ENCODE peak calls at places on chromosomes 11 and 22, in eight cellular contexts. Q, I, H, T, A, G, J and E are unnamed samples.
A peak's percentile ranks its signal among the peaks of the same experiment; 100 is the strongest.

GRCh38 chr11:68269414-68270081 is 2.2 kb downstream of the C11orf24 start:
- DNase-seq in Q (no peak), I (no peak), H (no peak), T (no peak), A (no peak), G (peak; percentile 50), J (no peak), E (peak; percentile 60)

GRCh38 chr22:27380826-27381225 is 420.7 kb downstream of the MN1 start:
- DNase-seq in Q (no peak), I (no peak), H (no peak), T (no peak), A (no peak), G (no peak), J (no peak), E (no peak)

GRCh38 chr11:2416765-2417164 is 16.2 kb downstream of the TSSC4 start:
- DNase-seq in Q (no peak), I (no peak), H (no peak), T (no peak), A (no peak), G (no peak), J (no peak), E (no peak)

GRCh38 chr11:46330887-46331652 is 16.2 kb upstream of the DGKZ start:
- DNase-seq in Q (no peak), I (peak; percentile 80), H (no peak), T (peak; percentile 84), A (no peak), G (no peak), J (peak; percentile 51), E (no peak)

GRCh38 chr11:89495951-89496350 is 4.8 kb upstream of the NOX4 start:
- DNase-seq in Q (no peak), I (no peak), H (no peak), T (no peak), A (no peak), G (peak; percentile 2), J (no peak), E (peak; percentile 51)

GRCh38 chr22:44329179-44329796 is 16.5 kb upstream of the SHISAL1 start:
- DNase-seq in Q (no peak), I (no peak), H (peak; percentile 74), T (no peak), A (no peak), G (peak; percentile 59), J (peak; percentile 43), E (no peak)

GRCh38 chr22:37472418-37473006 is 13.7 kb downstream of the MFNG start:
- DNase-seq in Q (no peak), I (peak; percentile 21), H (peak; percentile 61), T (peak; percentile 16), A (no peak), G (peak; percentile 33), J (no peak), E (no peak)

GRCh38 chr11:77176996-77177395 is 49.0 kb downstream of the MYO7A start:
- DNase-seq in Q (no peak), I (no peak), H (no peak), T (no peak), A (no peak), G (no peak), J (no peak), E (no peak)